ENCODE peak calls at places on chromosome 12, in four cellular contexts. K, A, O and Y are unnamed samples.

GRCh38 chr12:4107436-4107878 is 166.1 kb upstream of the CCND2 start:
- DNase-seq in K (no peak), O (no peak), A (no peak), Y (peak; percentile 64)

GRCh38 chr12:119803391-119803791 is 73.7 kb downstream of the CIT start:
- DNase-seq in O (no peak), A (peak; percentile 71), K (peak; percentile 12), Y (no peak)

GRCh38 chr12:1776139-1776975 is 44.0 kb upstream of the LRTM2 start:
- DNase-seq in O (no peak), A (peak; percentile 80), K (peak; percentile 20), Y (peak; percentile 83)

GRCh38 chr12:14394317-14395058 is 29.0 kb downstream of the ATF7IP start:
- DNase-seq in A (no peak), O (no peak), K (peak; percentile 71), Y (peak; percentile 69)

GRCh38 chr12:43221216-43221615 is 330.8 kb downstream of the ADAMTS20 start:
- DNase-seq in A (no peak), K (no peak), O (no peak), Y (no peak)

GRCh38 chr12:48189331-48190125 is 6.1 kb downstream of the CCDC184 start:
- DNase-seq in O (peak; percentile 71), A (peak; percentile 51), K (peak; percentile 73), Y (peak; percentile 45)

GRCh38 chr12:56032006-56032405 is 9.7 kb upstream of the RPS26 start:
- DNase-seq in O (no peak), A (no peak), K (no peak), Y (no peak)

GRCh38 chr12:102063066-102063465 is 1.3 kb upstream of the WASHC3 start:
- DNase-seq in O (no peak), K (no peak), A (no peak), Y (no peak)

GRCh38 chr12:106841471-106842302 is 67.2 kb downstream of the RIC8B start:
- DNase-seq in A (no peak), K (peak; percentile 24), O (no peak), Y (peak; percentile 52)

GRCh38 chr12:67068773-67069450 is 200.2 kb upstream of the CAND1 start:
- DNase-seq in K (no peak), A (peak; percentile 29), O (no peak), Y (peak; percentile 17)

GRCh38 chr12:117090816-117091711 is 8.2 kb downstream of the TESC start:
- DNase-seq in O (no peak), K (no peak), A (no peak), Y (no peak)

GRCh38 chr12:15863258-15863835 is 18.8 kb upstream of the STRAP start:
- DNase-seq in O (no peak), A (no peak), K (no peak), Y (peak; percentile 27)

GRCh38 chr12:1872448-1872847 is 46.0 kb downstream of the CACNA2D4 start:
- DNase-seq in K (no peak), A (no peak), O (no peak), Y (no peak)

GRCh38 chr12:5442251-5443006 is 10.5 kb downstream of the NTF3 start:
- DNase-seq in K (no peak), A (peak; percentile 38), O (no peak), Y (no peak)

GRCh38 chr12:5200276-5201087 is 156.8 kb downstream of the KCNA5 start:
- DNase-seq in K (no peak), A (no peak), O (no peak), Y (no peak)

GRCh38 chr12:53937099-53937498 is 1.5 kb upstream of the HOXC13 start:
- DNase-seq in K (no peak), O (no peak), A (no peak), Y (no peak)

GRCh38 chr12:123846340-123846739 is 84.2 kb downstream of the DNAH10 start:
- DNase-seq in A (no peak), K (no peak), O (no peak), Y (no peak)

GRCh38 chr12:12964255-12964654 is 12.3 kb upstream of the GPRC5D start:
- DNase-seq in A (no peak), K (no peak), O (no peak), Y (no peak)

GRCh38 chr12:78455991-78456390 is 408.6 kb upstream of the SYT1 start:
- DNase-seq in O (no peak), K (no peak), A (no peak), Y (peak; percentile 24)

GRCh38 chr12:44835641-44836379 is 40.3 kb downstream of the NELL2 start:
- DNase-seq in K (no peak), A (no peak), O (no peak), Y (no peak)

GRCh38 chr12:1797011-1797901 is 23.1 kb upstream of the LRTM2 start:
- DNase-seq in O (peak; percentile 28), K (no peak), A (no peak), Y (no peak)

GRCh38 chr12:52391618-52392002 is 6.2 kb upstream of the KRT84 start:
- DNase-seq in O (no peak), A (no peak), K (no peak), Y (no peak)

GRCh38 chr12:101832030-101832429 is 1.3 kb upstream of the GNPTAB start:
- DNase-seq in O (no peak), K (no peak), A (no peak), Y (peak; percentile 25)

GRCh38 chr12:74365178-74365964 is 172.3 kb upstream of the ATXN7L3B start:
- DNase-seq in A (peak; percentile 46), O (no peak), K (no peak), Y (peak; percentile 59)

GRCh38 chr12:65765436-65765813 is 58.9 kb upstream of the HMGA2 start:
- DNase-seq in O (no peak), A (peak; percentile 62), K (no peak), Y (peak; percentile 64)

GRCh38 chr12:122203968-122204828 is 689 bp downstream of the B3GNT4 start:
- DNase-seq in A (no peak), O (no peak), K (no peak), Y (no peak)

GRCh38 chr12:63144556-63144955 is 6.4 kb downstream of the AVPR1A start:
- DNase-seq in K (no peak), A (no peak), O (no peak), Y (no peak)

GRCh38 chr12:89247962-89248361 is 104.3 kb downstream of the DUSP6 start:
- DNase-seq in A (no peak), K (no peak), O (no peak), Y (peak; percentile 85)

GRCh38 chr12:131755305-131756113 is 44.6 kb downstream of the SFSWAP start:
- DNase-seq in A (no peak), O (no peak), K (no peak), Y (peak; percentile 34)

GRCh38 chr12:32895688-32896437 is 714 bp downstream of the PKP2 start:
- DNase-seq in A (no peak), O (no peak), K (no peak), Y (no peak)

GRCh38 chr12:112346194-112346593 is 36.0 kb downstream of the HECTD4 start:
- DNase-seq in O (no peak), A (no peak), K (no peak), Y (no peak)

GRCh38 chr12:66600805-66601392 is 78.0 kb downstream of the GRIP1 start:
- DNase-seq in K (no peak), A (no peak), O (no peak), Y (no peak)

GRCh38 chr12:3293446-3294161 is 197.4 kb upstream of the PRMT8 start:
- DNase-seq in K (no peak), A (peak; percentile 12), O (no peak), Y (no peak)

GRCh38 chr12:106722854-106723253 is 51.6 kb upstream of the RIC8B start:
- DNase-seq in A (no peak), O (no peak), K (no peak), Y (no peak)

GRCh38 chr12:13941258-13942249 is 39.8 kb downstream of the GRIN2B start:
- DNase-seq in A (peak; percentile 2), K (no peak), O (no peak), Y (peak; percentile 11)

GRCh38 chr12:24754690-24755638 is 193.9 kb downstream of the BCAT1 start:
- DNase-seq in A (peak; percentile 57), O (no peak), K (no peak), Y (peak; percentile 94)